ENCODE peak calls at places on chromosomes 5 and 9, in eight cellular contexts. K is A549, W is uterus, T is fibroblast of lung, E is HFFc6, M is PC-3, F is IMR-90, A is heart right ventricle. X is an unnamed sample.

GRCh38 chr5:73120222-73121108 is at the start of gene TMEM171:
- DNase-seq in K (peak; percentile 54), W (peak; percentile 15), T (peak; percentile 14), E (no peak), M (peak; percentile 42), F (peak; percentile 37), A (no peak), X (no peak)

GRCh38 chr5:167633931-167634341 is 657.5 kb upstream of the WWC1 start:
- DNase-seq in K (no peak), W (no peak), T (peak; percentile 81), E (peak; percentile 97), M (no peak), F (peak; percentile 57), A (no peak), X (peak; percentile 97)

GRCh38 chr5:171640396-171640981 is 145.1 kb upstream of the SMIM23 start:
- DNase-seq in K (no peak), W (no peak), T (peak; percentile 15), E (no peak), M (no peak), F (peak; percentile 22), A (peak; percentile 50), X (no peak)

GRCh38 chr5:56638061-56638621 is 177.2 kb upstream of the MAP3K1 start:
- DNase-seq in K (no peak), W (no peak), T (no peak), E (no peak), M (no peak), F (no peak), A (no peak), X (no peak)

GRCh38 chr9:91908746-91909145 is 41.3 kb downstream of the ROR2 start:
- DNase-seq in K (no peak), W (no peak), T (peak; percentile 80), E (no peak), M (no peak), F (peak; percentile 70), A (no peak), X (no peak)

GRCh38 chr5:107112207-107112606 is 558.5 kb downstream of the EFNA5 start:
- DNase-seq in K (no peak), W (no peak), T (no peak), E (no peak), M (no peak), F (no peak), A (no peak), X (no peak)

GRCh38 chr5:93580387-93581100 is 475 bp downstream of the NR2F1-AS1 start:
- DNase-seq in K (no peak), W (no peak), T (peak; percentile 61), E (no peak), M (no peak), F (peak; percentile 63), A (no peak), X (no peak)

GRCh38 chr5:12214631-12215030 is 310.4 kb upstream of the CTNND2 start:
- DNase-seq in K (no peak), W (no peak), T (no peak), E (no peak), M (peak; percentile 69), F (no peak), A (no peak), X (no peak)

GRCh38 chr5:40447438-40447837 is 232.3 kb upstream of the PTGER4 start:
- DNase-seq in K (no peak), W (no peak), T (peak; percentile 33), E (no peak), M (peak; percentile 32), F (peak; percentile 55), A (no peak), X (no peak)

DNA sequence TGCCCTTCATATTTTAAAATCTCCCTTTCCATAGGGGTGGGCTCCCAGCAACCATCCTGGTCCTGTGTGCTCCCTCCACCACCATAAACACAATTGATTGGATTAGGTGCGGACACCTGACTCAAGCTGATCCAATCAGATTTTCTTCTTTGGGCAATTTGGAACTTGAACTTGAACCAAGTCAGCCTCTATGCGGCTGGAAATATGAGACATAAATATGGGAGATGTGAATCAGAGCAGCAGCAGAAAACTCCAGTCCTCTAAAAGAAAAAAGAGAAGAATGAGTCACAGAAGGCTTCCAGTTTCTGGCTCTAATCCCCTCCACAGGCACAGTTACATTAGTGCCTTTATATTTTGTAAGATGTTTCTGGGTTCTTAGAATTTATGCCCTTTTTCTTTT is 306.6 kb downstream of the MLLT3 start:
- DNase-seq in K (no peak), W (no peak), T (peak; percentile 85), E (peak; percentile 71), M (peak; percentile 52), F (peak; percentile 91), A (no peak), X (peak; percentile 24)
- TF ChIP-seq CTCF in K (no peak), W (no peak), T (no peak), E (no peak), M (no peak), F (no peak), A (no peak), X (no peak)

GRCh38 chr5:42970636-42971559 is 69.2 kb downstream of the ANXA2R start:
- DNase-seq in K (no peak), W (no peak), T (no peak), E (no peak), M (peak; percentile 15), F (no peak), A (no peak), X (no peak)
- TF ChIP-seq CTCF in K (peak; percentile 23), W (no peak), T (no peak), E (peak; percentile 45), M (peak; percentile 47), F (peak; percentile 11), A (peak; percentile 21), X (peak; percentile 28)

GRCh38 chr5:1196562-1196961 is 4.8 kb upstream of the SLC6A19 start:
- DNase-seq in K (no peak), W (no peak), T (no peak), E (no peak), M (no peak), F (no peak), A (no peak), X (no peak)
- TF ChIP-seq CTCF in K (no peak), W (no peak), T (no peak), E (no peak), M (no peak), F (no peak), A (no peak), X (no peak)

GRCh38 chr5:81760521-81760920 is 9.6 kb upstream of the SSBP2 start:
- DNase-seq in K (no peak), W (no peak), T (no peak), E (no peak), M (no peak), F (no peak), A (no peak), X (no peak)
- TF ChIP-seq CTCF in K (no peak), W (no peak), T (no peak), E (no peak), M (no peak), F (no peak), A (no peak), X (no peak)

DNA sequence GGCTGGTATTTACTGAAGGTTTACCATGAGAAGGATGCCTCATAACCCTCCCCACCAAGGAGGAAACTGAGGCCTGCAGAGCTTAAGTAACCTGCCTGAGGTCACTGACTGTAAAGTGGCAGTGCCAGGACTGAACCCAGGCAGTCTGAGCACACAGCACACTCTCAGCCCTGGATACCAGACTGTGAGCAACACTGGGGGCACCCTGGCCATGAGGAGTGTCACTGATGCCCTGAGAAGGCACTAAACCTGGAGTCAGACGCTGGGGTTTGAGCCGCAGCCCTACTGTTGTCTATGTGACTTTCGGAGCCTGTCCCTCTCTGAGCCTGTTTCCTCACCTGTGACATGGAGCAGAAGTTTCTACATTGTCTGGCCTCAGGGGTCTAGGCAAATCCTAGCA is 36.2 kb downstream of the B4GALT1 start:
- DNase-seq in K (no peak), W (no peak), T (no peak), E (no peak), M (no peak), F (no peak), A (no peak), X (no peak)
- TF ChIP-seq CTCF in K (no peak), W (no peak), T (no peak), E (no peak), M (no peak), F (no peak), A (no peak), X (no peak)

X was measured in BJ.